ENCODE peak calls at places on chromosome 14, in four cellular contexts. One of them, this sample, is unnamed.

GRCh38 chr14:65072937-65073336 is 29.4 kb downstream of the MAX start:
- DNase-seq in OCI-LY7: no peak
- DNase-seq in tibial nerve: no peak
- DNase-seq in stomach: no peak
- DNase-seq in this sample: no peak

GRCh38 chr14:79665556-79665955 is 545.7 kb downstream of the DIO2 start:
- DNase-seq in OCI-LY7: no peak
- DNase-seq in stomach: no peak
- DNase-seq in tibial nerve: no peak
- DNase-seq in this sample: no peak

GRCh38 chr14:98692832-98693231 is 579.2 kb downstream of the BCL11B start:
- DNase-seq in stomach: no peak
- DNase-seq in tibial nerve: no peak
- DNase-seq in OCI-LY7: no peak
- DNase-seq in this sample: no peak

GRCh38 chr14:63045612-63046320 is 508 bp upstream of the KCNH5 start:
- DNase-seq in OCI-LY7: no peak
- DNase-seq in tibial nerve: no peak
- DNase-seq in stomach: no peak
- DNase-seq in this sample: peak

GRCh38 chr14:47302121-47302520 is 373.3 kb downstream of the MDGA2 start:
- DNase-seq in stomach: no peak
- DNase-seq in OCI-LY7: no peak
- DNase-seq in tibial nerve: no peak
- DNase-seq in this sample: no peak

GRCh38 chr14:30058401-30058800 is 130.8 kb upstream of the PRKD1 start:
- DNase-seq in tibial nerve: no peak
- DNase-seq in stomach: no peak
- DNase-seq in OCI-LY7: no peak
- DNase-seq in this sample: no peak

GRCh38 chr14:64465856-64466554 is 706 bp downstream of the AKAP5 start:
- DNase-seq in tibial nerve: no peak
- DNase-seq in OCI-LY7: no peak
- DNase-seq in stomach: no peak
- DNase-seq in this sample: peak

GRCh38 chr14:32661216-32661615 is 277.5 kb upstream of the NPAS3 start:
- DNase-seq in stomach: no peak
- DNase-seq in OCI-LY7: no peak
- DNase-seq in tibial nerve: no peak
- DNase-seq in this sample: no peak

GRCh38 chr14:34356267-34356660 is 105.8 kb downstream of the SPTSSA start:
- DNase-seq in tibial nerve: no peak
- DNase-seq in stomach: no peak
- DNase-seq in OCI-LY7: no peak
- DNase-seq in this sample: no peak

GRCh38 chr14:56733396-56733795 is 76.9 kb downstream of the OTX2 start:
- DNase-seq in tibial nerve: no peak
- DNase-seq in OCI-LY7: no peak
- DNase-seq in stomach: no peak
- DNase-seq in this sample: no peak

GRCh38 chr14:70714055-70714550 is 72.4 kb downstream of the TTC9 start:
- DNase-seq in tibial nerve: no peak
- DNase-seq in stomach: peak
- DNase-seq in OCI-LY7: peak
- DNase-seq in this sample: no peak

GRCh38 chr14:35051796-35052195 is 5.7 kb downstream of the FAM177A1 start:
- DNase-seq in OCI-LY7: no peak
- DNase-seq in tibial nerve: no peak
- DNase-seq in stomach: no peak
- DNase-seq in this sample: no peak

GRCh38 chr14:23055621-23056256 is 1.6 kb downstream of the CDH24 start:
- DNase-seq in OCI-LY7: no peak
- DNase-seq in stomach: no peak
- DNase-seq in tibial nerve: no peak
- DNase-seq in this sample: no peak

GRCh38 chr14:74974364-74975058 is 19.1 kb upstream of the PGF start:
- DNase-seq in OCI-LY7: no peak
- DNase-seq in stomach: no peak
- DNase-seq in tibial nerve: no peak
- DNase-seq in this sample: no peak

GRCh38 chr14:45641541-45641940 is 388.5 kb upstream of the MIS18BP1 start:
- DNase-seq in stomach: no peak
- DNase-seq in tibial nerve: no peak
- DNase-seq in OCI-LY7: no peak
- DNase-seq in this sample: no peak

GRCh38 chr14:105248368-105249174 is at the start of gene BTBD6:
- DNase-seq in stomach: peak
- DNase-seq in OCI-LY7: peak
- DNase-seq in tibial nerve: peak
- DNase-seq in this sample: peak

GRCh38 chr14:24708684-24709083 is 74.7 kb upstream of the GZMB start:
- DNase-seq in tibial nerve: no peak
- DNase-seq in stomach: no peak
- DNase-seq in OCI-LY7: no peak
- DNase-seq in this sample: no peak

DNA sequence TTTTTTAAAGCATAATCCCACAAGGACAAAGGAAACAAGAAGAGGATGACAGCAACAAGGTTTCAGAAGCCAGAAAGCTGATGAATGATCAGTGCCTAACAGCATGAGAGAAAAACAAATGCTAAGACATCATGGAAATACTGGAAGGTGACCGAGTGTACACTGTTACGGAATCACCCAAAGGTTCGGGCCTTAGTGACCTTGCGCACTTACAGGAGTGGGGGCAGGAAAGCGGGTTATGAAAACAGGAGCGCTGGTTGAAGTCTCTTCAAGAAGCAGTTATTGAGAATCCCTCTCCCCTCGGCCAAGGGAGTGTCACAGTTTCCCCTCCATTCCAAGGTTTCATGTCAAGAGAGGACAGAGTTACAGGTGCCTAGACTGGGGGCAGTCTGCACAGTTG is 42.6 kb downstream of the SLC25A47 start:
- DNase-seq in OCI-LY7: no peak
- DNase-seq in tibial nerve: no peak
- DNase-seq in stomach: no peak
- DNase-seq in this sample: no peak
- H3K27ac ChIP-seq in OCI-LY7: no peak
- H3K27ac ChIP-seq in tibial nerve: no peak
- H3K27ac ChIP-seq in stomach: no peak
- H3K27ac ChIP-seq in this sample: no peak

GRCh38 chr14:91352696-91353692 is 64.6 kb downstream of the CCDC88C start:
- DNase-seq in OCI-LY7: peak
- DNase-seq in tibial nerve: no peak
- DNase-seq in stomach: no peak
- DNase-seq in this sample: no peak
- H3K27ac ChIP-seq in OCI-LY7: peak
- H3K27ac ChIP-seq in tibial nerve: no peak
- H3K27ac ChIP-seq in stomach: peak
- H3K27ac ChIP-seq in this sample: peak

DNA sequence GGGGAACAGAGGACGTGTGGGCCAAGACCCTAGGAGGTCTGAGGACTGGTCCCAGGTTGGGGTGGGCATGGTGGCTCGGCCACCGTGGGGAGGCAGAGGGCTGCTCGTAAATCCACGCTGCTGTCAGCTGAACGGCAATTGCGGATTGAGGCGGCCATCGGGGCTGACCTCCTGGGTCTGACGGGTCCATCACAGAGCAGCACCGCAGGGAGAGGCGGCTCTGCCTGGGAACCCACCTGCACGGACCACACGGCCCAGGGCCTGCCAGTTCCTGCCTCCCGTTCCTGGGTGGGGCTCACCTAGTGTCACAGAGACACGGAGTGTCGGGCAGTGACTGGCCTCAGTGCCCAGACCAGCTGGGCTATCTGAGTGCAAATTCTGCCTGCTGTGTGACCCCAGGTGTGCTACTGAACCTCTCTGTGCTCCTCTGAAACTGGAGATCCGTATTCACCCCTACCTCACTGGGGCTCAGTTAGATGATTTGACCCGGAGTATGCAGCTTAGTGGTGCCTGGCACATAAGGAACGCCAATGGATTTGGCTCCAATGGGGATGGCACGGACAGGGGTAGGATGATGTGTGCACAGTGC is 53.1 kb downstream of the KIF26A start:
- DNase-seq in tibial nerve: no peak
- DNase-seq in OCI-LY7: no peak
- DNase-seq in stomach: no peak
- DNase-seq in this sample: no peak
- H3K27ac ChIP-seq in tibial nerve: no peak
- H3K27ac ChIP-seq in OCI-LY7: no peak
- H3K27ac ChIP-seq in stomach: no peak
- H3K27ac ChIP-seq in this sample: no peak

GRCh38 chr14:77593501-77593911 is 22.9 kb downstream of the SPTLC2 start:
- DNase-seq in tibial nerve: no peak
- DNase-seq in stomach: no peak
- DNase-seq in OCI-LY7: peak
- DNase-seq in this sample: no peak
- H3K27ac ChIP-seq in tibial nerve: peak
- H3K27ac ChIP-seq in stomach: peak
- H3K27ac ChIP-seq in OCI-LY7: peak
- H3K27ac ChIP-seq in this sample: peak

GRCh38 chr14:59253527-59253926 is 65.1 kb downstream of the DAAM1 start:
- DNase-seq in stomach: no peak
- DNase-seq in tibial nerve: no peak
- DNase-seq in OCI-LY7: peak
- DNase-seq in this sample: no peak
- H3K27ac ChIP-seq in stomach: peak
- H3K27ac ChIP-seq in tibial nerve: peak
- H3K27ac ChIP-seq in OCI-LY7: no peak
- H3K27ac ChIP-seq in this sample: no peak

DNA sequence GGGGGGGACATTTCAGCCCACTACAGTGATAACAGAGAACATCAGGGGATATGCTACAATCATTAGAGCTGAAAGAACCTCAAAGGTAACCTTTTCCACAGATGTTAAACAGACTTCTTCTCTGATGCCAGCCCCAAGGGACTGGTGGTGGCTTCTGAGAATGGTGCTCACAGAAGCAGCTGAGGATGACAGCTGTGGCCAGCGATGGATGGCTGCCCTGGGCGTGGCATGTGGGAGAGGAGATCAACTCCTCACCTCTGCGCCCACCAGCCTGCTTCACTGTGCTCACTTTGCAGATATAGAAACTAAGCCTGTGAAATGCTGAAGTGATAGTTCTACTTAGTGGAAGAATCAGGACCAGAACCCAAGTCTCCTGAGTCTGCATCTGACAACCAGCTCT is 33.0 kb downstream of the FOXN3 start:
- DNase-seq in tibial nerve: no peak
- DNase-seq in OCI-LY7: peak
- DNase-seq in stomach: no peak
- DNase-seq in this sample: no peak
- H3K27ac ChIP-seq in tibial nerve: no peak
- H3K27ac ChIP-seq in OCI-LY7: peak
- H3K27ac ChIP-seq in stomach: no peak
- H3K27ac ChIP-seq in this sample: no peak

GRCh38 chr14:88533203-88533602 is 21.6 kb downstream of the PTPN21 start:
- DNase-seq in stomach: no peak
- DNase-seq in OCI-LY7: no peak
- DNase-seq in tibial nerve: no peak
- DNase-seq in this sample: no peak

GRCh38 chr14:88535149-88535548 is 19.7 kb downstream of the PTPN21 start:
- DNase-seq in stomach: no peak
- DNase-seq in OCI-LY7: no peak
- DNase-seq in tibial nerve: no peak
- DNase-seq in this sample: no peak

GRCh38 chr14:88541324-88541723 is 13.5 kb downstream of the PTPN21 start:
- DNase-seq in OCI-LY7: no peak
- DNase-seq in tibial nerve: no peak
- DNase-seq in stomach: no peak
- DNase-seq in this sample: no peak

DNA sequence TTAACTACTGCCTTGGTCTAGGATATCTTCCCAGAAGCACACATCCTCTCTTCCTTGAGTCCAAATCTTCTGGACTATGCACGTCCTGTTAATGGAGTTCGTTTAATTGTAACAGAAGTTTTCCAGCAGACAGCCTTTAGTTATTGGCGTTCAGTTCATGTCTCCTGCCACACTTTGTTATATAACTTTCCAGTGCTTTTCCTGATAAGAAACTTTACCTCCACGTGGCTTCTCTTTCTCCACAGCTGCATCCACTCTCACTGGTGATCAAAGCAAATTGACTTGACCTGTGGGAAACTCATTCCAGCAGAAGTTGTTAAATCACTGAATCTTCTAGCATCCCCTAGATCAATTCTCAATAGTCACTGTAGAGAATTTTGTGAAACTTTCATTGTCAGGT is 19.0 kb downstream of the PTPN21 start:
- DNase-seq in OCI-LY7: no peak
- DNase-seq in stomach: no peak
- DNase-seq in tibial nerve: no peak
- DNase-seq in this sample: no peak
- H3K27ac ChIP-seq in OCI-LY7: no peak
- H3K27ac ChIP-seq in stomach: peak
- H3K27ac ChIP-seq in tibial nerve: no peak
- H3K27ac ChIP-seq in this sample: no peak

DNA sequence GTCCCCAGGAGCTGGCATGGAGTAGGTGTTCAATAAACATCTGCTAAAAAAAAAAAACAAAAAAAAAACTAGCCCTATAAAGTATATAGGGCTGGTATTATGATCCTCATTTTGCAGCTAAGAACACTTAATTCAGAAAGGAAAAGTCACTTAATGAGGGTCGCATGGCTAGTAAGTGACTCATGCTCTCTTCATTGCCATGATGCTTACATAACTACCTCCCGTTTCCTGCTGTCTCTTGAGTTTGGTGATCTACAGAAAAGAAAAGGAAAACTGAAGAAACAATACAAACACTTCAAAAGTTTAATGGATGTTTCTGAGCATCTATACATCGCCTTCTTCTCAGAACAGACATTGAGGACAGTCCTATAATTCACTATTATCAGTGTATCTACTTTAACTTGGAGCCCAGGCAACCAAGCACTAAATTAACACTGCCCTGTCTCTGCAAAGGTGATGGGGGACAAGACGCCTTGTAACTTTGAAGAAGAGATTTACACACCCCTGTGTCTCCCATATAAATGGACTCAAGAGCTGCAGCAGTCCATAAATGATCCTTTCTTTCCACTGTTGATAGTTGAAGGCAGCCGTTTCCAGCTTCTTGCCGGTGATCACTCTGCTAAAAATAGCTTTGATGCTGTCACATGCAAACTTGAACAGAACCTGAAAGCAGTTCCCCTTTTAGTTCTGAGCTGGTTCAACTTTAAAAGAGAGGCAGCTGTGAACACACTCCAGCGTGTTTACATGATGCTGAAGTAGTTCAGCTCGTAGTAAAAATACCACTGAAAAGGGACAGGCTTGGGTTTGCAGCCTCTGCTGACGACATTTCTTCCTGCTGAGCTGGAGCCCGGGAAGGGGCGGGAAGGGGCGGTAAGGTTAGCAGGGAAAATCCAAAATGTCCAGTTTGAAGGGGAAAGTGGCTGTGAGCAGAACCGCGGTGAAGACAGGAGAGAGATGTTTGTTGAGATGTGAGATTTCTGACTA is 113.3 kb downstream of the FOXN3 start:
- DNase-seq in OCI-LY7: peak
- DNase-seq in stomach: peak
- DNase-seq in tibial nerve: peak
- DNase-seq in this sample: peak
- H3K27ac ChIP-seq in OCI-LY7: peak
- H3K27ac ChIP-seq in stomach: peak
- H3K27ac ChIP-seq in tibial nerve: peak
- H3K27ac ChIP-seq in this sample: peak